ENCODE peak calls at places on chromosomes 7 and 10, in seven cellular contexts. Z is substantia nigra, M is caudate nucleus, D is uterus, A is left ventricle myocardium inferior, O is foreskin keratinocyte, U is heart right ventricle. H is an unnamed sample.

GRCh38 chr7:26101471-26102151 is 50.4 kb upstream of the NFE2L3 start:
- DNase-seq in U (no peak), A (no peak), Z (no peak), M (no peak), O (no peak), D (no peak), H (no peak)

GRCh38 chr7:140375808-140376730 is 22.3 kb downstream of the SLC37A3 start:
- DNase-seq in O (no peak), U (no peak), Z (no peak), D (no peak), A (no peak), M (no peak), H (no peak)

GRCh38 chr10:128938488-128938887 is 528.6 kb upstream of the MGMT start:
- DNase-seq in U (no peak), D (no peak), A (no peak), O (no peak), Z (no peak), M (no peak), H (no peak)

GRCh38 chr7:5705318-5705717 is 76.1 kb downstream of the RNF216 start:
- DNase-seq in O (no peak), U (no peak), A (no peak), Z (no peak), D (no peak), M (no peak), H (no peak)

GRCh38 chr7:151133266-151133985 is 34.1 kb downstream of the GBX1 start:
- DNase-seq in D (no peak), Z (no peak), M (no peak), A (peak; percentile 5), O (no peak), U (no peak), H (no peak)

GRCh38 chr10:6296456-6297214 is 93.9 kb downstream of the PFKFB3 start:
- DNase-seq in M (no peak), A (no peak), U (no peak), Z (no peak), D (no peak), O (no peak), H (no peak)

GRCh38 chr7:65379318-65379717 is 5.7 kb downstream of the ZNF92 start:
- DNase-seq in Z (no peak), A (no peak), D (no peak), U (no peak), O (no peak), M (no peak), H (no peak)

GRCh38 chr7:123537026-123537642 is 2.7 kb upstream of the IQUB start:
- DNase-seq in O (peak; percentile 30), M (no peak), U (no peak), Z (no peak), D (no peak), A (no peak), H (no peak)

GRCh38 chr10:73785721-73786511 is 510 bp downstream of the ZSWIM8 start:
- DNase-seq in U (peak; percentile 28), M (no peak), D (no peak), A (no peak), O (peak; percentile 47), Z (peak; percentile 57), H (peak; percentile 10)

GRCh38 chr7:18667466-18667865 is 171.9 kb downstream of the HDAC9 start:
- DNase-seq in Z (no peak), M (no peak), U (no peak), A (no peak), D (no peak), O (peak; percentile 70), H (peak; percentile 10)

GRCh38 chr10:17023386-17024298 is 106.0 kb downstream of the CUBN start:
- DNase-seq in O (peak; percentile 98), U (peak; percentile 79), M (no peak), A (no peak), D (peak; percentile 68), Z (no peak), H (peak; percentile 58)

GRCh38 chr7:87784424-87784823 is 91.7 kb downstream of the SLC25A40 start:
- DNase-seq in M (no peak), D (no peak), O (no peak), A (no peak), U (no peak), Z (no peak), H (no peak)

GRCh38 chr7:99013266-99014112 is 130.4 kb downstream of the SMURF1 start:
- DNase-seq in Z (no peak), U (no peak), A (no peak), O (no peak), D (peak; percentile 9), M (no peak), H (no peak)

DNA sequence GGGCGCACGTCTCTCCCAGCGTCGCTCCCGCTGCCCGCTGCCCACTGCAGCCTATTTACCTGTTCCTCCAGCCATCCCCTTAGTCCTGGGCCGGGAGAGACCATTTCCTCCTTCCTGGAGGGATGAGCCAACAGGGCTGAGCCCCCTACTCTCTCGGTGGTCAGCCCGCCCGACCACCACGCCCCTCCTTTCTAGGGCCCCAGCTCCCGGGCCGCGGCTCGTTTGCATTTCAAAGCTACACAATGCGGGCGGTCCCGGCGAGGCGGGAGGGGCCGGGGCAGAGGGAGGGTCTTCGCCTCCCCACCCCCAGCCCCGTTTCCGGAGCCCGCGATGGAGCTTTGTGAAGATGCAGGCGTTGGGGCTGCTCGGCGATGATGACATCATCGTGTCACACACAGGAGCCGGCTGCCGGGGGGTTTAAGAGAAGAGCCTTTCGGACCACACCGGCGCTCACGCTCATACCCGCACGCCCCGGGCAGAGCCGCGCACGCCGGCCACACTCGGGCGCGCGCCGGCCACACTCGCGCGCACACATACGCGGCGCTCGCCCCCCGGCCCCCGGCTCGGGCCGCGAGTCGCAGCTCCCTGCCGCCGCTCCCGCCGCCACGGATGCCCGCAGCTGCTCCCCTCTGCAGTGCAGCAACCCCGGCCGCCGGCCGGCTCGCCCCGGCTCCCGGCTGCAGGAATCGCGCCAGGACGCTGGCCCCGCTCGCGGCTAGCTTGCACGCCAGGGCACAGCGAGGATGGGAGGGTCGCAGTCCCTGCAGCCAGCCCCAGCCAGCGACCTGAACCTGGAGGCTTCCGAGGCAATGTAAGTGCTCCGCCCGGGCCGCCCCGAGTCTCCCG is 107.7 kb upstream of the BTBD16 start:
- DNase-seq in D (no peak), M (no peak), U (no peak), A (no peak), O (no peak), Z (no peak), H (no peak)
- H3K27ac ChIP-seq in D (no peak overlapping the region), M (no peak overlapping the region), U (peak overlapping the region; percentile 33), A (peak overlapping the region; percentile 4), O (no peak overlapping the region), Z (peak overlapping the region; percentile 35), H (no peak overlapping the region)

GRCh38 chr7:117015258-117016184 is 62.2 kb downstream of the ST7 start:
- DNase-seq in O (no peak), D (no peak), U (no peak), Z (no peak), M (no peak), A (no peak), H (no peak)

GRCh38 chr7:117019287-117019686 is 66.0 kb downstream of the ST7 start:
- DNase-seq in D (no peak), U (no peak), O (peak; percentile 61), A (no peak), Z (no peak), M (no peak), H (no peak)

GRCh38 chr7:117018713-117019112 is 65.4 kb downstream of the ST7 start:
- DNase-seq in U (no peak), A (no peak), O (no peak), Z (no peak), D (no peak), M (no peak), H (no peak)

GRCh38 chr7:117014673-117015133 is 61.4 kb downstream of the ST7 start:
- DNase-seq in M (no peak), U (peak; percentile 69), Z (no peak), O (no peak), A (peak; percentile 56), D (peak; percentile 31), H (no peak)

GRCh38 chr7:117017017-117017451 is 63.7 kb downstream of the ST7 start:
- DNase-seq in M (no peak), U (no peak), A (no peak), Z (no peak), D (no peak), O (no peak), H (no peak)
- H3K27ac ChIP-seq in M (no peak overlapping the region), U (no peak overlapping the region), A (peak overlapping the region; percentile 1), Z (no peak overlapping the region), D (no peak overlapping the region), O (no peak overlapping the region), H (no peak overlapping the region)

GRCh38 chr10:114408968-114409444 is 4.7 kb upstream of the AFAP1L2 start:
- DNase-seq in O (no peak), U (no peak), M (no peak), A (no peak), Z (no peak), D (no peak), H (no peak)

GRCh38 chr10:114408112-114408967 is 4.0 kb upstream of the AFAP1L2 start:
- DNase-seq in O (no peak), Z (no peak), M (no peak), U (no peak), D (no peak), A (no peak), H (no peak)

GRCh38 chr10:114412907-114413386 is 8.6 kb upstream of the AFAP1L2 start:
- DNase-seq in D (no peak), A (peak; percentile 28), M (no peak), O (peak; percentile 56), Z (no peak), U (no peak), H (no peak)

GRCh38 chr10:114418109-114418508 is 13.8 kb upstream of the AFAP1L2 start:
- DNase-seq in O (no peak), M (no peak), U (no peak), Z (no peak), D (no peak), A (no peak), H (no peak)

DNA sequence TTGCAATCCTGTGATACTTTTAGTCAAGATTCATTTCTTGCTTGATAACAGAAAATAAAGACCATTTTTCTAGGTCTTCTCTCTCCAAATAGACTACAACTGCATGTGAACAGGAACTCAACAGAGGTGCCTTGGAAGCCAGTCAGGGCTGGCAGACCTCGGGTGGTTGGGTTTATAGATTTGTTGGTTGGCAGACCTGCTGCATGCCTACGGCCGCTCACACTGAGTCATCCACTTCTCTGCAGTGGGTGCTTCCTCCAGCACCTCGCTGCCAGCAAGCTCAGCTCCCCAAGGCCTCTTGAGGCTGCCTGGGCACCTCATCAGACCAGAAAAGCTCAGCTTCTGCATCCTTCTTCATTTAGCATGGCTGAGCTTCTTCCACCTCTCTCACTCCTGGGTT is 9.1 kb upstream of the AFAP1L2 start:
- DNase-seq in U (peak; percentile 53), O (peak; percentile 73), D (no peak), M (no peak), Z (no peak), A (peak; percentile 54), H (peak; percentile 79)
- H3K27ac ChIP-seq in U (peak overlapping the region; percentile 61), O (no peak overlapping the region), D (no peak overlapping the region), M (no peak overlapping the region), Z (no peak overlapping the region), A (peak overlapping the region; percentile 54), H (peak overlapping the region; percentile 77)

DNA sequence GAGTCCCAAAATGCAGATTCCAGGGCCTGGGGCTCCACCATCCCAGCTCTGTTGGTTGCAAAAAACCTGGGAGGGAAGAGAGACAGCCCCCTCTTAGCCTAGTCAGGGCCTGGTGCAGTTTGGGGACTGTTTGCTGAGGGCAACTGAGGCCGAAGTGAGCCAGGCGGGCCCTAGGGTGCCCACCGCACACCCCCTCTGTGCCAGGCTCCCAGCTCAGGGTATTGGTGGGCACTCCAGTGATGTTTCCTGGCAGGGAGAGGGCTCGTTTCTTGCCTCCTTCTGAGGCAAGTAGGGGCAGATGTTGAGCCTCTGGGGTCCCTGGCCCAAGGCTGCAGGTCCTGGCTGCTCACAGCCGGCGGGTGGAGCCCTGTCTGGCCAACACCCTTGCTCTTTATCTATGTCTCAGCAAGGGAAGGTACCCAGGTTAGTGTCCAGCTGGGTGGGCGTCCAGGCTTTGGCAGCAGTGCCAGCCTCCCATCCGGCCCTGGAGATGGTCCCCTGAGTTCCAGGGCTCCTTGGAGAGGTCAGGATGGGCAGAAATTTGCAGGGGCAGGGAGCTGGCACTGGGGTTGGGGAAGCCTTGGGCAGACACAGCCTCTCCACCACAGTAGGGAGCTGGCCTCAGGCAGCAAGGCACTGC is 37.8 kb downstream of the KCTD7 start:
- DNase-seq in A (no peak), M (no peak), D (no peak), O (no peak), Z (no peak), U (no peak), H (no peak)
- H3K27ac ChIP-seq in A (no peak overlapping the region), M (peak overlapping the region; percentile 74), D (no peak overlapping the region), O (no peak overlapping the region), Z (peak overlapping the region; percentile 83), U (no peak overlapping the region), H (no peak overlapping the region)

H was measured in epithelial cell of prostate.